ENCODE peak calls at places on chromosomes 2 and 18, in seven cellular contexts. One of them, this sample, is unnamed.

GRCh38 chr2:17962874-17963273 is 84.4 kb downstream of the KCNS3 start:
- DNase-seq in fibroblast of lung: no peak
- DNase-seq in RWPE2: no peak
- DNase-seq in astrocyte of the spinal cord: no peak
- DNase-seq in AG09309: no peak
- DNase-seq in psoas muscle: no peak
- DNase-seq in progenitor cell of endocrine pancreas: no peak
- DNase-seq in this sample: no peak

GRCh38 chr2:165787334-165787733 is 6.7 kb downstream of the GALNT3 start:
- DNase-seq in fibroblast of lung: no peak
- DNase-seq in RWPE2: no peak
- DNase-seq in astrocyte of the spinal cord: peak; percentile 12
- DNase-seq in AG09309: no peak
- DNase-seq in psoas muscle: no peak
- DNase-seq in progenitor cell of endocrine pancreas: no peak
- DNase-seq in this sample: no peak

GRCh38 chr2:60550151-60550983 is 3.1 kb downstream of the BCL11A start:
- DNase-seq in fibroblast of lung: peak; percentile 81
- DNase-seq in RWPE2: no peak
- DNase-seq in astrocyte of the spinal cord: peak; percentile 90
- DNase-seq in AG09309: peak; percentile 59
- DNase-seq in psoas muscle: no peak
- DNase-seq in progenitor cell of endocrine pancreas: peak; percentile 61
- DNase-seq in this sample: no peak

GRCh38 chr2:104976603-104977120 is 61.2 kb upstream of the MRPS9 start:
- DNase-seq in fibroblast of lung: no peak
- DNase-seq in RWPE2: no peak
- DNase-seq in astrocyte of the spinal cord: no peak
- DNase-seq in AG09309: no peak
- DNase-seq in psoas muscle: no peak
- DNase-seq in progenitor cell of endocrine pancreas: no peak
- DNase-seq in this sample: no peak

GRCh38 chr2:134371041-134371440 is 117.2 kb downstream of the MGAT5 start:
- DNase-seq in fibroblast of lung: no peak
- DNase-seq in RWPE2: no peak
- DNase-seq in astrocyte of the spinal cord: no peak
- DNase-seq in AG09309: no peak
- DNase-seq in psoas muscle: no peak
- DNase-seq in progenitor cell of endocrine pancreas: no peak
- DNase-seq in this sample: no peak

GRCh38 chr2:45403036-45403435 is 208.0 kb downstream of the SRBD1 start:
- DNase-seq in fibroblast of lung: peak; percentile 84
- DNase-seq in RWPE2: no peak
- DNase-seq in astrocyte of the spinal cord: no peak
- DNase-seq in AG09309: no peak
- DNase-seq in psoas muscle: no peak
- DNase-seq in progenitor cell of endocrine pancreas: no peak
- DNase-seq in this sample: no peak

GRCh38 chr2:39860538-39860937 is 81.5 kb upstream of the THUMPD2 start:
- DNase-seq in fibroblast of lung: no peak
- DNase-seq in RWPE2: no peak
- DNase-seq in astrocyte of the spinal cord: no peak
- DNase-seq in AG09309: no peak
- DNase-seq in psoas muscle: no peak
- DNase-seq in progenitor cell of endocrine pancreas: no peak
- DNase-seq in this sample: no peak

GRCh38 chr2:239814136-239814916 is 210.8 kb downstream of the NDUFA10 start:
- DNase-seq in fibroblast of lung: no peak
- DNase-seq in RWPE2: no peak
- DNase-seq in astrocyte of the spinal cord: no peak
- DNase-seq in AG09309: no peak
- DNase-seq in psoas muscle: no peak
- DNase-seq in progenitor cell of endocrine pancreas: no peak
- DNase-seq in this sample: peak; percentile 53

GRCh38 chr2:86042256-86043168 is 63.2 kb downstream of the POLR1A start:
- DNase-seq in fibroblast of lung: no peak
- DNase-seq in RWPE2: peak; percentile 10
- DNase-seq in astrocyte of the spinal cord: no peak
- DNase-seq in AG09309: no peak
- DNase-seq in psoas muscle: no peak
- DNase-seq in progenitor cell of endocrine pancreas: no peak
- DNase-seq in this sample: peak; percentile 59

GRCh38 chr2:81050580-81050979 is 746.0 kb upstream of the LRRTM1 start:
- DNase-seq in fibroblast of lung: no peak
- DNase-seq in RWPE2: no peak
- DNase-seq in astrocyte of the spinal cord: no peak
- DNase-seq in AG09309: no peak
- DNase-seq in psoas muscle: no peak
- DNase-seq in progenitor cell of endocrine pancreas: no peak
- DNase-seq in this sample: no peak

GRCh38 chr2:58891828-58892366 is 650.8 kb upstream of the FANCL start:
- DNase-seq in fibroblast of lung: no peak
- DNase-seq in RWPE2: no peak
- DNase-seq in astrocyte of the spinal cord: no peak
- DNase-seq in AG09309: no peak
- DNase-seq in psoas muscle: no peak
- DNase-seq in progenitor cell of endocrine pancreas: no peak
- DNase-seq in this sample: no peak

GRCh38 chr2:61795408-61795807 is 58.5 kb downstream of the FAM161A start:
- DNase-seq in fibroblast of lung: no peak
- DNase-seq in RWPE2: no peak
- DNase-seq in astrocyte of the spinal cord: no peak
- DNase-seq in AG09309: no peak
- DNase-seq in psoas muscle: no peak
- DNase-seq in progenitor cell of endocrine pancreas: no peak
- DNase-seq in this sample: no peak

GRCh38 chr2:61789807-61790602 is 63.9 kb downstream of the FAM161A start:
- DNase-seq in fibroblast of lung: no peak
- DNase-seq in RWPE2: no peak
- DNase-seq in astrocyte of the spinal cord: no peak
- DNase-seq in AG09309: no peak
- DNase-seq in psoas muscle: no peak
- DNase-seq in progenitor cell of endocrine pancreas: no peak
- DNase-seq in this sample: no peak

GRCh38 chr2:61792355-61792754 is 61.5 kb downstream of the FAM161A start:
- DNase-seq in fibroblast of lung: no peak
- DNase-seq in RWPE2: no peak
- DNase-seq in astrocyte of the spinal cord: no peak
- DNase-seq in AG09309: no peak
- DNase-seq in psoas muscle: no peak
- DNase-seq in progenitor cell of endocrine pancreas: no peak
- DNase-seq in this sample: no peak

GRCh38 chr2:61787941-61788340 is 65.9 kb downstream of the FAM161A start:
- DNase-seq in fibroblast of lung: no peak
- DNase-seq in RWPE2: no peak
- DNase-seq in astrocyte of the spinal cord: no peak
- DNase-seq in AG09309: no peak
- DNase-seq in psoas muscle: no peak
- DNase-seq in progenitor cell of endocrine pancreas: no peak
- DNase-seq in this sample: no peak

GRCh38 chr2:61793389-61793836 is 60.4 kb downstream of the FAM161A start:
- DNase-seq in fibroblast of lung: peak; percentile 64
- DNase-seq in RWPE2: peak; percentile 58
- DNase-seq in astrocyte of the spinal cord: peak; percentile 44
- DNase-seq in AG09309: peak; percentile 11
- DNase-seq in psoas muscle: peak; percentile 44
- DNase-seq in progenitor cell of endocrine pancreas: peak; percentile 71
- DNase-seq in this sample: no peak
- TF ChIP-seq CTCF in fibroblast of lung: peak; percentile 39
- TF ChIP-seq CTCF in RWPE2: peak; percentile 72
- TF ChIP-seq CTCF in astrocyte of the spinal cord: peak; percentile 73
- TF ChIP-seq CTCF in AG09309: peak; percentile 65
- TF ChIP-seq CTCF in psoas muscle: peak; percentile 71
- TF ChIP-seq CTCF in progenitor cell of endocrine pancreas: peak; percentile 76
- TF ChIP-seq CTCF in this sample: peak; percentile 82

GRCh38 chr2:235106874-235107639 is 155.2 kb downstream of the SH3BP4 start:
- DNase-seq in fibroblast of lung: peak; percentile 83
- DNase-seq in RWPE2: no peak
- DNase-seq in astrocyte of the spinal cord: peak; percentile 76
- DNase-seq in AG09309: peak; percentile 40
- DNase-seq in psoas muscle: peak; percentile 39
- DNase-seq in progenitor cell of endocrine pancreas: peak; percentile 46
- DNase-seq in this sample: no peak
- TF ChIP-seq CTCF in fibroblast of lung: peak; percentile 82
- TF ChIP-seq CTCF in RWPE2: peak; percentile 87
- TF ChIP-seq CTCF in astrocyte of the spinal cord: peak; percentile 83
- TF ChIP-seq CTCF in AG09309: peak; percentile 89
- TF ChIP-seq CTCF in psoas muscle: peak; percentile 57
- TF ChIP-seq CTCF in progenitor cell of endocrine pancreas: peak; percentile 70
- TF ChIP-seq CTCF in this sample: peak; percentile 92

GRCh38 chr2:55621802-55622201 is 4.4 kb upstream of the PPP4R3B start:
- DNase-seq in fibroblast of lung: no peak
- DNase-seq in RWPE2: no peak
- DNase-seq in astrocyte of the spinal cord: no peak
- DNase-seq in AG09309: no peak
- DNase-seq in psoas muscle: no peak
- DNase-seq in progenitor cell of endocrine pancreas: no peak
- DNase-seq in this sample: no peak

GRCh38 chr2:55618649-55619055 is 1.2 kb upstream of the PPP4R3B start:
- DNase-seq in fibroblast of lung: peak; percentile 65
- DNase-seq in RWPE2: no peak
- DNase-seq in astrocyte of the spinal cord: peak; percentile 51
- DNase-seq in AG09309: no peak
- DNase-seq in psoas muscle: peak; percentile 33
- DNase-seq in progenitor cell of endocrine pancreas: no peak
- DNase-seq in this sample: no peak

GRCh38 chr2:55617160-55618024 is at the start of gene PPP4R3B:
- DNase-seq in fibroblast of lung: peak; percentile 100
- DNase-seq in RWPE2: peak; percentile 99
- DNase-seq in astrocyte of the spinal cord: peak; percentile 100
- DNase-seq in AG09309: peak; percentile 99
- DNase-seq in psoas muscle: peak; percentile 100
- DNase-seq in progenitor cell of endocrine pancreas: peak; percentile 98
- DNase-seq in this sample: peak; percentile 100

GRCh38 chr2:55618025-55618648 is 715 bp upstream of the PPP4R3B start:
- DNase-seq in fibroblast of lung: no peak
- DNase-seq in RWPE2: no peak
- DNase-seq in astrocyte of the spinal cord: peak; percentile 30
- DNase-seq in AG09309: no peak
- DNase-seq in psoas muscle: no peak
- DNase-seq in progenitor cell of endocrine pancreas: no peak
- DNase-seq in this sample: no peak

GRCh38 chr2:55620123-55620779 is 2.8 kb upstream of the PPP4R3B start:
- DNase-seq in fibroblast of lung: no peak
- DNase-seq in RWPE2: no peak
- DNase-seq in astrocyte of the spinal cord: no peak
- DNase-seq in AG09309: no peak
- DNase-seq in psoas muscle: no peak
- DNase-seq in progenitor cell of endocrine pancreas: no peak
- DNase-seq in this sample: no peak
- TF ChIP-seq CTCF in fibroblast of lung: peak; percentile 14
- TF ChIP-seq CTCF in RWPE2: no peak
- TF ChIP-seq CTCF in astrocyte of the spinal cord: peak; percentile 38
- TF ChIP-seq CTCF in AG09309: peak; percentile 35
- TF ChIP-seq CTCF in psoas muscle: peak; percentile 15
- TF ChIP-seq CTCF in progenitor cell of endocrine pancreas: peak; percentile 47
- TF ChIP-seq CTCF in this sample: peak; percentile 56

DNA sequence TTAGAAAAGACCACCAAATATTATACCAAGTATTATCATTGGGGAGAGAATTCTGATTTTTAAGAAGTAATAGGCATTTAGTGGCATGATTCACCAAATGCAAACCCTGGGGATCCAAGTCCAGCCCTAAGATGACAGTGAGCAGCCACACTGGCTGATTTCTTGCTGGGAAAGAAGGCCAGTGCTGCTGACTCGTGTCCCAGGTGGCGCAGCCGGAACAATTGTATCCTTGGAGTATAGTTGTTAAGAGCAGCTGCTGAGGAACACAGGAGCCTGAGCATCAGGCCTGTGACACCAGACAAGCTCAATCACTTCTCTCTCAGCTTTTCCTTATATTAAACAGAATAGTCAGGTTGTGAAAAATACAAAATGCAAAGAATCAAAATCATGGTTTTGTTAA is 48.5 kb downstream of the LRP1B start:
- DNase-seq in fibroblast of lung: no peak
- DNase-seq in RWPE2: no peak
- DNase-seq in astrocyte of the spinal cord: peak; percentile 26
- DNase-seq in AG09309: no peak
- DNase-seq in psoas muscle: no peak
- DNase-seq in progenitor cell of endocrine pancreas: no peak
- DNase-seq in this sample: no peak
- TF ChIP-seq CTCF in fibroblast of lung: no peak
- TF ChIP-seq CTCF in RWPE2: no peak
- TF ChIP-seq CTCF in astrocyte of the spinal cord: no peak
- TF ChIP-seq CTCF in AG09309: no peak
- TF ChIP-seq CTCF in psoas muscle: no peak
- TF ChIP-seq CTCF in progenitor cell of endocrine pancreas: no peak
- TF ChIP-seq CTCF in this sample: no peak

GRCh38 chr18:32922951-32923430 is 150.2 kb upstream of the KLHL14 start:
- DNase-seq in fibroblast of lung: no peak
- DNase-seq in RWPE2: no peak
- DNase-seq in astrocyte of the spinal cord: peak; percentile 45
- DNase-seq in AG09309: no peak
- DNase-seq in psoas muscle: no peak
- DNase-seq in progenitor cell of endocrine pancreas: no peak
- DNase-seq in this sample: no peak

GRCh38 chr18:32920796-32921787 is 148.3 kb upstream of the KLHL14 start:
- DNase-seq in fibroblast of lung: peak; percentile 95
- DNase-seq in RWPE2: peak; percentile 61
- DNase-seq in astrocyte of the spinal cord: peak; percentile 95
- DNase-seq in AG09309: peak; percentile 85
- DNase-seq in psoas muscle: no peak
- DNase-seq in progenitor cell of endocrine pancreas: no peak
- DNase-seq in this sample: no peak

GRCh38 chr18:32918692-32919250 is 145.9 kb upstream of the KLHL14 start:
- DNase-seq in fibroblast of lung: no peak
- DNase-seq in RWPE2: no peak
- DNase-seq in astrocyte of the spinal cord: no peak
- DNase-seq in AG09309: no peak
- DNase-seq in psoas muscle: no peak
- DNase-seq in progenitor cell of endocrine pancreas: no peak
- DNase-seq in this sample: no peak

GRCh38 chr18:32915526-32915925 is 142.7 kb upstream of the KLHL14 start:
- DNase-seq in fibroblast of lung: no peak
- DNase-seq in RWPE2: no peak
- DNase-seq in astrocyte of the spinal cord: no peak
- DNase-seq in AG09309: no peak
- DNase-seq in psoas muscle: no peak
- DNase-seq in progenitor cell of endocrine pancreas: no peak
- DNase-seq in this sample: no peak

GRCh38 chr18:32919799-32920198 is 147.0 kb upstream of the KLHL14 start:
- DNase-seq in fibroblast of lung: no peak
- DNase-seq in RWPE2: no peak
- DNase-seq in astrocyte of the spinal cord: peak; percentile 33
- DNase-seq in AG09309: no peak
- DNase-seq in psoas muscle: no peak
- DNase-seq in progenitor cell of endocrine pancreas: peak; percentile 11
- DNase-seq in this sample: no peak
- TF ChIP-seq CTCF in fibroblast of lung: no peak
- TF ChIP-seq CTCF in RWPE2: peak; percentile 44
- TF ChIP-seq CTCF in astrocyte of the spinal cord: peak; percentile 48
- TF ChIP-seq CTCF in AG09309: peak; percentile 30
- TF ChIP-seq CTCF in psoas muscle: no peak
- TF ChIP-seq CTCF in progenitor cell of endocrine pancreas: peak; percentile 65
- TF ChIP-seq CTCF in this sample: peak; percentile 37

GRCh38 chr18:31396796-31397195 is 20.2 kb downstream of the DSG4 start:
- DNase-seq in fibroblast of lung: no peak
- DNase-seq in RWPE2: no peak
- DNase-seq in astrocyte of the spinal cord: no peak
- DNase-seq in AG09309: no peak
- DNase-seq in psoas muscle: no peak
- DNase-seq in progenitor cell of endocrine pancreas: no peak
- DNase-seq in this sample: no peak
- TF ChIP-seq CTCF in fibroblast of lung: no peak
- TF ChIP-seq CTCF in RWPE2: no peak
- TF ChIP-seq CTCF in astrocyte of the spinal cord: no peak
- TF ChIP-seq CTCF in AG09309: no peak
- TF ChIP-seq CTCF in psoas muscle: no peak
- TF ChIP-seq CTCF in progenitor cell of endocrine pancreas: peak; percentile 27
- TF ChIP-seq CTCF in this sample: no peak

GRCh38 chr18:26963292-26963691 is 97.8 kb upstream of the AQP4 start:
- DNase-seq in fibroblast of lung: no peak
- DNase-seq in RWPE2: no peak
- DNase-seq in astrocyte of the spinal cord: peak; percentile 5
- DNase-seq in AG09309: no peak
- DNase-seq in psoas muscle: no peak
- DNase-seq in progenitor cell of endocrine pancreas: no peak
- DNase-seq in this sample: no peak
- TF ChIP-seq CTCF in fibroblast of lung: no peak
- TF ChIP-seq CTCF in RWPE2: peak; percentile 11
- TF ChIP-seq CTCF in astrocyte of the spinal cord: peak; percentile 14
- TF ChIP-seq CTCF in AG09309: no peak
- TF ChIP-seq CTCF in psoas muscle: peak; percentile 24
- TF ChIP-seq CTCF in progenitor cell of endocrine pancreas: no peak
- TF ChIP-seq CTCF in this sample: peak; percentile 75